ENCODE peak calls at places on chromosome 15, in seven cellular contexts. K, F, A, T, V, G and L are unnamed samples.

GRCh38 chr15:59691194-59691805 is 2.2 kb upstream of the BNIP2 start:
- DNase-seq in K (peak), F (no peak), A (peak), T (peak), V (peak), G (peak), L (no peak)

GRCh38 chr15:66630801-66631351 is 65.1 kb upstream of the LCTL start:
- DNase-seq in K (no peak), F (no peak), A (no peak), T (no peak), V (no peak), G (no peak), L (no peak)

GRCh38 chr15:99729920-99730319 is 3.3 kb downstream of the LYSMD4 start:
- DNase-seq in K (peak), F (no peak), A (no peak), T (no peak), V (peak), G (no peak), L (peak)

GRCh38 chr15:60214201-60214600 is 183.6 kb downstream of the ANXA2 start:
- DNase-seq in K (no peak), F (no peak), A (no peak), T (no peak), V (no peak), G (no peak), L (no peak)

GRCh38 chr15:84684092-84684491 is 26.1 kb upstream of the NMB start:
- DNase-seq in K (peak), F (no peak), A (no peak), T (no peak), V (peak), G (no peak), L (no peak)

GRCh38 chr15:56234804-56235203 is 8.9 kb downstream of the RFX7 start:
- DNase-seq in K (no peak), F (no peak), A (no peak), T (no peak), V (no peak), G (no peak), L (no peak)

GRCh38 chr15:40894689-40895308 is 549 bp downstream of the VPS18 start:
- DNase-seq in K (peak), F (peak), A (peak), T (peak), V (peak), G (peak), L (peak)

GRCh38 chr15:36239509-36239908 is 339.9 kb upstream of the CDIN1 start:
- DNase-seq in K (no peak), F (no peak), A (no peak), T (no peak), V (no peak), G (no peak), L (no peak)

GRCh38 chr15:25345943-25346342 is 92.9 kb downstream of the UBE3A start:
- DNase-seq in K (no peak), F (peak), A (peak), T (peak), V (peak), G (no peak), L (peak)

GRCh38 chr15:90402230-90402629 is 14.2 kb downstream of the IQGAP1 start:
- DNase-seq in K (peak), F (peak), A (peak), T (peak), V (peak), G (no peak), L (no peak)

GRCh38 chr15:95948371-95948770 is 382.1 kb upstream of the NR2F2 start:
- DNase-seq in K (no peak), F (no peak), A (no peak), T (no peak), V (no peak), G (no peak), L (no peak)

GRCh38 chr15:77870195-77871065 is 207.1 kb downstream of the TBC1D2B start:
- DNase-seq in K (peak), F (peak), A (peak), T (peak), V (peak), G (peak), L (peak)

GRCh38 chr15:90780916-90781315 is 63.8 kb downstream of the BLM start:
- DNase-seq in K (no peak), F (no peak), A (no peak), T (no peak), V (no peak), G (no peak), L (no peak)

GRCh38 chr15:89127054-89127702 is 38.9 kb downstream of the ABHD2 start:
- DNase-seq in K (peak), F (no peak), A (no peak), T (no peak), V (peak), G (no peak), L (no peak)

GRCh38 chr15:74776851-74777768 is 4.8 kb upstream of the CSK start:
- DNase-seq in K (no peak), F (no peak), A (no peak), T (no peak), V (no peak), G (peak), L (no peak)

GRCh38 chr15:51878446-51879386 is 49.3 kb downstream of the TMOD3 start:
- DNase-seq in K (peak), F (no peak), A (no peak), T (no peak), V (peak), G (no peak), L (no peak)
- TF ChIP-seq CTCF in K (no peak), F (no peak), A (no peak), T (no peak), V (no peak), G (no peak), L (no peak)

GRCh38 chr15:94844533-94845390 is 613.4 kb downstream of the MCTP2 start:
- DNase-seq in K (peak), F (peak), A (peak), T (peak), V (no peak), G (peak), L (peak)
- TF ChIP-seq POLR2A in K (no peak), F (no peak), A (no peak), T (no peak), V (no peak), G (peak), L (no peak)

GRCh38 chr15:65029736-65030208 is 333 bp upstream of the MTFMT start:
- DNase-seq in K (no peak), F (no peak), A (no peak), T (no peak), V (no peak), G (no peak), L (no peak)

GRCh38 chr15:65027593-65027992 is 1.8 kb downstream of the MTFMT start:
- DNase-seq in K (no peak), F (no peak), A (no peak), T (no peak), V (no peak), G (no peak), L (no peak)

GRCh38 chr15:65028338-65028737 is 1.1 kb downstream of the MTFMT start:
- DNase-seq in K (no peak), F (no peak), A (no peak), T (no peak), V (no peak), G (no peak), L (no peak)

GRCh38 chr15:65026756-65027155 is 2.7 kb downstream of the MTFMT start:
- DNase-seq in K (no peak), F (no peak), A (no peak), T (no peak), V (no peak), G (no peak), L (no peak)

DNA sequence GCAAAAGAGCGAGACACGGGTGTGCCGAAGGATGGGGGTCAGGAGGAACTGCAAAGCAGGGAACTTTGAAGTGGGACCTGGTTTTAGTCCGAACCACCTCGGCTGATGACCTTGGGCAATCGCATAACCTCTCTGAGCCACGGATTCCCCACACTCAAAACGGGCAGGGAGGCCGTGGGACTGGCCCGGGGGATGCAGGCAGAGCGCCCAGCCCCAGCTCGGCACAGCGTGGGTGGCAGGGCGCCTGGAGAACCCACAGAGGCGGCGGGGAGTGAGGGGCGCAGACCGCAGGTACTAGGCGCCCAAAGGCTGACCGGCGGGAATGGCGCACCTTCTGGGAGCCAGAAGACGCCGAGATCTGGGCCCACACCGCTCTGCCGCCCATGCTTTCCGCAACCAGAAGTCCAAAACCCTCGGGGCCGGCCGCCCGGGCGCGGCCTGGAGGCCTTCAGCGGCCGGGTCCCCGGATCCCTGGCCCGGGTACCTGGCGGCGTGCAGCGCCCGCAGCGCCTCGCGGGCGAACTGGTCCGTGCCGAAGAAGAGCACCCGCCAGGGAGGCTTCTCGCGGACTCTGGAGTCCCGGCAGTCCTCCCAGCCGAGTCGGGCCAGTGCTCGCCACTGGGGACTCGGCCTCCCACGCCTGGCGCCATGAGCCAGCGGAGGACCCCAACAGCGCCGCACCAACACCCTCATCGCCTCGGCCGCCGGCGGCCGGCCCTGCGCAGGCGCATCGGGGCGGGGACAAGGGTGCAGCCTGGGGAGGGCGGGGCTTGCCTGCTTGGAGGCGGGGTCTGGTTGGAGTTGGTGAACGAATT is at the start of gene MTFMT:
- DNase-seq in K (peak), F (peak), A (peak), T (peak), V (peak), G (peak), L (peak)
- TF ChIP-seq CTCF in K (peak), F (no peak), A (peak), T (no peak), V (no peak), G (no peak), L (no peak)

DNA sequence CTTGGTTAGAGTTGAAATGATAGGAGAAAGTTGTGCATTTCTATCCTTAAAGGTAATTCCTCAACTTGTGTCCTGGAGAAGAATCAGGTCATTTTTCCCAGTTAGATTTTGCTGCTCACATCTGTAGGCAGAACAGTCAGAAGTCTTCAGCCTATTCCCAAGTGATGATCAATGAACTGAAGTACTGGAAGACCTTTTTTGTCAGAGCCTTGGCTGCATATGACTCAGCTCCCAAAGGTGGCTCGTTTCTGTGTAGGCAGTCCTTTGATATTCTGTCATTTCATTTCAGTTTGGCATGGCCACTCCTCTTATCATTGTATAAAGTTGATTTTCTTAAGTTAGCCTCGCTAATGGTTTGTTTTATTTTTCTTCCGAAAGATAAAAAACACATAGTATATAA is 90.7 kb downstream of the KLHL25 start:
- DNase-seq in K (no peak), F (no peak), A (no peak), T (no peak), V (peak), G (no peak), L (no peak)
- TF ChIP-seq POLR2A in K (no peak), F (no peak), A (no peak), T (no peak), V (no peak), G (no peak), L (no peak)

GRCh38 chr15:92653836-92654524 is 1.6 kb downstream of the FAM174B start:
- DNase-seq in K (peak), F (peak), A (peak), T (peak), V (no peak), G (peak), L (peak)
- TF ChIP-seq CTCF in K (no peak), F (no peak), A (no peak), T (no peak), V (no peak), G (no peak), L (no peak)

GRCh38 chr15:68256675-68257450 is 20.7 kb upstream of the FEM1B start:
- DNase-seq in K (peak), F (peak), A (peak), T (peak), V (peak), G (peak), L (peak)
- TF ChIP-seq POLR2A in K (peak), F (peak), A (no peak), T (peak), V (no peak), G (peak), L (peak)